ENCODE peak calls at places on chromosome 3, in six cellular contexts. One of them, this sample, is unnamed.

GRCh38 chr3:160003520-160004128 is 15.0 kb downstream of the IL12A start:
- DNase-seq in H9: peak; percentile 82
- DNase-seq in thoracic aorta: no peak
- DNase-seq in MCF 10A: peak; percentile 66
- DNase-seq in mucosa of descending colon: peak; percentile 81
- DNase-seq in dorsolateral prefrontal cortex: peak; percentile 78
- DNase-seq in this sample: no peak

GRCh38 chr3:12221663-12222062 is 63.0 kb upstream of the TIMP4 start:
- DNase-seq in H9: no peak
- DNase-seq in thoracic aorta: no peak
- DNase-seq in MCF 10A: no peak
- DNase-seq in mucosa of descending colon: peak; percentile 46
- DNase-seq in dorsolateral prefrontal cortex: no peak
- DNase-seq in this sample: no peak

GRCh38 chr3:38397320-38397719 is 50.7 kb downstream of the XYLB start:
- DNase-seq in H9: peak; percentile 60
- DNase-seq in thoracic aorta: no peak
- DNase-seq in MCF 10A: peak; percentile 45
- DNase-seq in mucosa of descending colon: peak; percentile 12
- DNase-seq in dorsolateral prefrontal cortex: no peak
- DNase-seq in this sample: peak; percentile 74

GRCh38 chr3:86942191-86942590 is 48.8 kb downstream of the VGLL3 start:
- DNase-seq in H9: no peak
- DNase-seq in thoracic aorta: no peak
- DNase-seq in MCF 10A: no peak
- DNase-seq in mucosa of descending colon: no peak
- DNase-seq in dorsolateral prefrontal cortex: no peak
- DNase-seq in this sample: no peak

GRCh38 chr3:122947621-122948202 is 79.9 kb downstream of the SEMA5B start:
- DNase-seq in H9: no peak
- DNase-seq in thoracic aorta: no peak
- DNase-seq in MCF 10A: peak; percentile 40
- DNase-seq in mucosa of descending colon: no peak
- DNase-seq in dorsolateral prefrontal cortex: no peak
- DNase-seq in this sample: no peak

GRCh38 chr3:9169326-9169725 is 80.1 kb downstream of the SRGAP3 start:
- DNase-seq in H9: no peak
- DNase-seq in thoracic aorta: no peak
- DNase-seq in MCF 10A: peak; percentile 86
- DNase-seq in mucosa of descending colon: no peak
- DNase-seq in dorsolateral prefrontal cortex: no peak
- DNase-seq in this sample: no peak

GRCh38 chr3:156017636-156018035 is 102.7 kb upstream of the KCNAB1 start:
- DNase-seq in H9: no peak
- DNase-seq in thoracic aorta: no peak
- DNase-seq in MCF 10A: no peak
- DNase-seq in mucosa of descending colon: no peak
- DNase-seq in dorsolateral prefrontal cortex: no peak
- DNase-seq in this sample: no peak

GRCh38 chr3:13598926-13599886 is 50.3 kb downstream of the FBLN2 start:
- DNase-seq in H9: no peak
- DNase-seq in thoracic aorta: no peak
- DNase-seq in MCF 10A: peak; percentile 38
- DNase-seq in mucosa of descending colon: no peak
- DNase-seq in dorsolateral prefrontal cortex: no peak
- DNase-seq in this sample: no peak

GRCh38 chr3:61985020-61985419 is 388.3 kb downstream of the FEZF2 start:
- DNase-seq in H9: no peak
- DNase-seq in thoracic aorta: no peak
- DNase-seq in MCF 10A: peak; percentile 78
- DNase-seq in mucosa of descending colon: no peak
- DNase-seq in dorsolateral prefrontal cortex: no peak
- DNase-seq in this sample: no peak

GRCh38 chr3:171127611-171128010 is 101.1 kb upstream of the SLC2A2 start:
- DNase-seq in H9: no peak
- DNase-seq in thoracic aorta: no peak
- DNase-seq in MCF 10A: no peak
- DNase-seq in mucosa of descending colon: no peak
- DNase-seq in dorsolateral prefrontal cortex: no peak
- DNase-seq in this sample: no peak

GRCh38 chr3:10557783-10558373 is 52.5 kb upstream of the ATP2B2 start:
- DNase-seq in H9: peak; percentile 14
- DNase-seq in thoracic aorta: no peak
- DNase-seq in MCF 10A: peak; percentile 86
- DNase-seq in mucosa of descending colon: no peak
- DNase-seq in dorsolateral prefrontal cortex: no peak
- DNase-seq in this sample: peak; percentile 56

GRCh38 chr3:30319713-30320112 is 286.7 kb upstream of the TGFBR2 start:
- DNase-seq in H9: peak; percentile 56
- DNase-seq in thoracic aorta: no peak
- DNase-seq in MCF 10A: peak; percentile 77
- DNase-seq in mucosa of descending colon: peak; percentile 41
- DNase-seq in dorsolateral prefrontal cortex: no peak
- DNase-seq in this sample: no peak

GRCh38 chr3:142259359-142259758 is 34.0 kb upstream of the GK5 start:
- DNase-seq in H9: no peak
- DNase-seq in thoracic aorta: no peak
- DNase-seq in MCF 10A: no peak
- DNase-seq in mucosa of descending colon: no peak
- DNase-seq in dorsolateral prefrontal cortex: no peak
- DNase-seq in this sample: no peak

GRCh38 chr3:62161306-62161705 is 212.0 kb downstream of the FEZF2 start:
- DNase-seq in H9: no peak
- DNase-seq in thoracic aorta: no peak
- DNase-seq in MCF 10A: peak; percentile 41
- DNase-seq in mucosa of descending colon: no peak
- DNase-seq in dorsolateral prefrontal cortex: no peak
- DNase-seq in this sample: no peak

GRCh38 chr3:50627407-50628051 is 10.6 kb downstream of the MAPKAPK3 start:
- DNase-seq in H9: peak; percentile 75
- DNase-seq in thoracic aorta: peak; percentile 56
- DNase-seq in MCF 10A: peak; percentile 78
- DNase-seq in mucosa of descending colon: no peak
- DNase-seq in dorsolateral prefrontal cortex: peak; percentile 59
- DNase-seq in this sample: no peak

GRCh38 chr3:182292586-182292985 is 500.7 kb upstream of the ATP11B start:
- DNase-seq in H9: no peak
- DNase-seq in thoracic aorta: no peak
- DNase-seq in MCF 10A: no peak
- DNase-seq in mucosa of descending colon: no peak
- DNase-seq in dorsolateral prefrontal cortex: no peak
- DNase-seq in this sample: no peak

GRCh38 chr3:29406433-29406832 is 125.6 kb downstream of the RBMS3 start:
- DNase-seq in H9: no peak
- DNase-seq in thoracic aorta: no peak
- DNase-seq in MCF 10A: no peak
- DNase-seq in mucosa of descending colon: no peak
- DNase-seq in dorsolateral prefrontal cortex: no peak
- DNase-seq in this sample: no peak

GRCh38 chr3:99967796-99968195 is 146.5 kb downstream of the FILIP1L start:
- DNase-seq in H9: no peak
- DNase-seq in thoracic aorta: no peak
- DNase-seq in MCF 10A: peak; percentile 45
- DNase-seq in mucosa of descending colon: no peak
- DNase-seq in dorsolateral prefrontal cortex: no peak
- DNase-seq in this sample: no peak

GRCh38 chr3:152658977-152659376 is 176.0 kb upstream of the P2RY1 start:
- DNase-seq in H9: no peak
- DNase-seq in thoracic aorta: no peak
- DNase-seq in MCF 10A: no peak
- DNase-seq in mucosa of descending colon: no peak
- DNase-seq in dorsolateral prefrontal cortex: no peak
- DNase-seq in this sample: no peak

DNA sequence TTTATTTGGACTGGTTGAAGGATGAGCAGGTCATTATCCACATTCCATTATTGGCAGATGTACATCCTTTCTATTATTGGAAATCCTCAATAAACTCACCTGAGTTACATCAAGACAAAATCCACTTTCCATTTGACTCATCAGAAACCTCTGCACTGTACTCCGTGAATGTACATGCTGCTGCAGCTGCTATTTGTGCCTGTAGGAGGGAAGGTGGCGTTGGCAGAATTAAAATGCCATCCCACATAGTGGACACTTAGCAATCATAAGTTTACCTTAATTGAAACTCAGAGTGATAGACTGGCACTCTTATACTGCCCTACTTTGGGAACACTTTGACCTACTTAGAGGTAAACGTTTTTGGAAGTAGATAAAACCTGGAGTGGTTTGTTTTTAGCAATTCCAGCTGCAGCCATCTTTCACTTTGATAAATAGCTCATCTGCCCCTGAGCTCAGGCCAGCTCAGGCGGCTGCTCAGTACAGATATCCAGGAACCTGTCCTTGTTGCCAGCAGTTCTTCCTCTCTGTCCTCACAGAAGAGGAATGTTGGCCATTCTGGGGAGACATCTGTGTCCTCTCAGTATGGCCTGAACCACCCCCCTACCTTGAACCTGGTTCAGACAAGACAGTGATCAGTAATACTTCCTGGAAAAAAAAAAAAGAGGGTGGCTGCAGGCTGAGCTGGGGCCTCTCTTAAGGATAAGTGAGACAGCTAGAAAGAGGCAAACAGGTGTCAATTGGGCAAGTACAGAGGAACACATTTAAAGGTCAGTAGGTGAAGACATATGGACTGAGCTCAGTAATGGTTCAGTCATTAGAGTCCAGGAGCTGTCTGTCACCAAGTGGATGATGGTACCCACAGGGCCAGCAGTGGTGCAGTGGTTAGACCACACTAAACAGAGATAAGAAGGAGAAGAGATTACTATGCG is 153.4 kb upstream of the UMPS start:
- DNase-seq in H9: no peak
- DNase-seq in thoracic aorta: no peak
- DNase-seq in MCF 10A: no peak
- DNase-seq in mucosa of descending colon: no peak
- DNase-seq in dorsolateral prefrontal cortex: no peak
- DNase-seq in this sample: no peak
- TF ChIP-seq CTCF in H9: no peak
- TF ChIP-seq CTCF in thoracic aorta: no peak
- TF ChIP-seq CTCF in MCF 10A: no peak
- TF ChIP-seq CTCF in mucosa of descending colon: no peak
- TF ChIP-seq CTCF in dorsolateral prefrontal cortex: no peak
- TF ChIP-seq CTCF in this sample: no peak

DNA sequence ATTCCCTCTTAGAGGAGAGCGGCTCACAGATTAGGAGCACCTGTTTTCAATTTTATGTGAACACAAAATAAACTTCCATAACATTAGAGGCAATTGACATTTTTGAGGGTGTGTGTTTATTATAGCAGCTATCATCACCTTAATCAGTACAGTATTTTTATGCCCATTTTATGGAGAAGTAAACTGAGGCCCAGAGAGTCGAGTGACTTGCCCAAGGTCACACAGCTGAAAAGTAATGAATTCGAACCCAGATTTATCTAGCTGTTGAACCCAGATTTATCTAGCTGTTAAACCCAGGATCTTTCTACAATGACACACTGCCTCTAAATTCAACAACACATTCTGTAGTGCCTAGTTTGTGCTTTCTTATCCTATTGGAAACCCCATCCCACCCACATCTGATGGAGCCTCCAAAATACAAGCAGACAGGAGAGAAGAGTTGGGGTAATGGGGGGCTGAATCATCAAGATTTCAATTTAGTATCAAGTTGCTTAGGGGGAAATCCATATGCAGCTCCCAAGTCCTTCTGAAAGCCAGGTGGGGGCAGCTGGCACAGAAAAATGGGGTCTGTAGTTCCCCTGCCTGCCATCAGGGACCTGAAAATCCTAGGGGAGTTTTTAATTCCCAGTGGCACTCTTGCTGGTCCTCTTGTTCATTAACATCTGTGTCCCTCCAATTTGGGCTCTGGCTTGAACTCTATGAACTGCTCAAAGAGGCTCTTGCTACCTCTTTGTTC is 50.4 kb upstream of the TRA2B start:
- DNase-seq in H9: no peak
- DNase-seq in thoracic aorta: no peak
- DNase-seq in MCF 10A: no peak
- DNase-seq in mucosa of descending colon: no peak
- DNase-seq in dorsolateral prefrontal cortex: no peak
- DNase-seq in this sample: no peak
- TF ChIP-seq CTCF in H9: peak; percentile 44
- TF ChIP-seq CTCF in thoracic aorta: no peak
- TF ChIP-seq CTCF in MCF 10A: no peak
- TF ChIP-seq CTCF in mucosa of descending colon: no peak
- TF ChIP-seq CTCF in dorsolateral prefrontal cortex: no peak
- TF ChIP-seq CTCF in this sample: peak; percentile 9

DNA sequence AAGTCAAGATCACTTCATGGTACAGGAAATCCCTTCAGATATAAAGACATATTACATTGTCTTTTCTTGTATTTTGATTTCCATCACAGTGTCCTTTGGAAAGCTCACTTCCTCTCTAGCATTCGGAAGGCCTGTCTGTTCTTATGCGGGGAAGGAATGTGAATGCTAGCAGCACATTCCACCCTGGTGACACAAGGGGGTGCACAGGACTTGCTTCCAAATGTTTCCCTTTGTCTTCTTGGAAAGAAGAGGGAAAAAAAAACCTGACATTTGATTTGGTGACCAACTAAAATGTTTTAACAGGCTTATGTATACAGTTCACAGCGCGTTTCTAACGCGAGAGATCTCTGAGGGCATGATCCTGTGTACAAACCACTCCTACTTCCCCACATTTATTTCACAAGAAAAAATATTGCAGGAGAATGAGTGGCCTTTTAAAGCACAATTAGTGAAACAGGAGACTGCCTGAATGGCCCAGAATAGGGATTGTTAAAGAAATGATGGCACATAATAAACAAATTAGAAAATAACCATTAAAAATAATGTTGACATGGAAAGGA is 107.5 kb upstream of the FXR1 start:
- DNase-seq in H9: peak; percentile 79
- DNase-seq in thoracic aorta: no peak
- DNase-seq in MCF 10A: peak; percentile 55
- DNase-seq in mucosa of descending colon: no peak
- DNase-seq in dorsolateral prefrontal cortex: peak; percentile 60
- DNase-seq in this sample: no peak
- TF ChIP-seq CTCF in H9: peak; percentile 72
- TF ChIP-seq CTCF in thoracic aorta: peak; percentile 22
- TF ChIP-seq CTCF in MCF 10A: peak; percentile 57
- TF ChIP-seq CTCF in mucosa of descending colon: no peak
- TF ChIP-seq CTCF in dorsolateral prefrontal cortex: peak; percentile 46
- TF ChIP-seq CTCF in this sample: peak; percentile 46

DNA sequence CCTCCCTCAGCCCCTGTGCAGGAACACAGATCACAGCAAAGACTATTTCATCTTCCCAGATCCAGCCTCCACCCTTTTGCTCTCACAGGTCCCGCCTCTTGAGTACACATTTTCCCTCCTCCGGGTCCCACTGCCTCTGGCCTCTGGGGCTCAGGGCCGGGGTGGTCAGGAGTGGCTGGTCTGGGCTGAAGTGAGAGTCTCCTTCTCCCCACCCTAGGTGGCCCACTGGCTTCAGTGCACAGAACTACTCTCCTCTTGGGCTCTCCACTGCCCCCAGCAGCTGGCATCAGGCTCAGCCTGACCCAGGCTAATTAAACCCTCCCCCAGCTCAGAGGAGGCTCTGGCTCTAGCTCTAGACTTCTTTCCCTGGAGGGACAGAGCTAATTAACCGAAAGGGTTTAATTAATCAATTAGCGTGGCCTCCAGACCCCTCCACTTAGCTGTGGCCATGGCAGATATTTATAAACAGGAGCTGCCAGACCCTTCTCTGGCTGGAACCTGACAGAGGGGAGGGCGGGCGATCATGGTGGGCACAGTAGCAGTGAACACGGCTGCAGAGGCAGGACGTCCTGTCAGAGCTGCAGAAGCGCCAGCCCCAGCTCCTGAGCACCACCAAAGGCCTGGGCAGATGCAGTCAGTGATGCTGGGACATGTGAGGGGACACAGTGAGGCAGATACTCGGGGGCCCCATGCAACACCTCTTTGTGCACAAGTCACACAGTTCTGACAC is 15.1 kb downstream of the DUSP7 start:
- DNase-seq in H9: peak; percentile 55
- DNase-seq in thoracic aorta: no peak
- DNase-seq in MCF 10A: no peak
- DNase-seq in mucosa of descending colon: no peak
- DNase-seq in dorsolateral prefrontal cortex: peak; percentile 82
- DNase-seq in this sample: no peak
- TF ChIP-seq CTCF in H9: peak; percentile 51
- TF ChIP-seq CTCF in thoracic aorta: no peak
- TF ChIP-seq CTCF in MCF 10A: no peak
- TF ChIP-seq CTCF in mucosa of descending colon: no peak
- TF ChIP-seq CTCF in dorsolateral prefrontal cortex: peak; percentile 47
- TF ChIP-seq CTCF in this sample: peak; percentile 37

This sample was measured in osteocyte.